ENCODE peak calls at places on chromosomes 16 and 17, in six cellular contexts. Z, K, B, T, O and M are unnamed samples.

GRCh38 chr17:17146791-17147406 is 59.2 kb downstream of the PLD6 start:
- DNase-seq in T (no peak), K (no peak), O (no peak), B (peak; percentile 54), Z (no peak), M (no peak)

GRCh38 chr16:6076631-6077030 is 979.0 kb upstream of the EEF2KMT start:
- DNase-seq in B (no peak), O (no peak), T (no peak), K (no peak), Z (no peak), M (no peak)

GRCh38 chr16:47848481-47849109 is 307.2 kb downstream of the ABCC12 start:
- DNase-seq in T (peak; percentile 55), Z (peak; percentile 75), K (no peak), O (peak; percentile 2), B (no peak), M (no peak)

GRCh38 chr17:59366040-59366757 is 34.7 kb downstream of the YPEL2 start:
- DNase-seq in T (no peak), O (peak; percentile 18), B (no peak), Z (no peak), K (no peak), M (no peak)

GRCh38 chr16:85663891-85664321 is 24.8 kb downstream of the GINS2 start:
- DNase-seq in T (peak; percentile 28), Z (no peak), K (no peak), B (peak; percentile 59), O (no peak), M (no peak)

GRCh38 chr16:86252596-86252995 is 257.7 kb upstream of the FOXF1 start:
- DNase-seq in T (peak; percentile 65), O (peak; percentile 25), B (no peak), K (peak; percentile 49), Z (no peak), M (no peak)

GRCh38 chr17:13337864-13338371 is 263.8 kb downstream of the HS3ST3A1 start:
- DNase-seq in Z (no peak), B (no peak), K (no peak), O (peak; percentile 78), T (peak; percentile 78), M (no peak)

GRCh38 chr17:1647802-1648581 is 1.7 kb downstream of the RILP start:
- DNase-seq in B (no peak), K (no peak), O (peak; percentile 42), Z (no peak), T (no peak), M (no peak)

GRCh38 chr17:80970044-80970761 is 21.4 kb upstream of the CHMP6 start:
- DNase-seq in K (no peak), T (no peak), B (peak; percentile 46), Z (no peak), O (peak; percentile 40), M (no peak)

GRCh38 chr16:77825196-77825595 is 36.8 kb downstream of the VAT1L start:
- DNase-seq in K (no peak), B (no peak), Z (no peak), O (no peak), T (no peak), M (no peak)

GRCh38 chr17:81440511-81441244 is 45.4 kb downstream of the BAHCC1 start:
- DNase-seq in T (no peak), K (no peak), O (no peak), Z (no peak), B (no peak), M (no peak)

GRCh38 chr16:30769379-30770089 is 7.4 kb downstream of the RNF40 start:
- DNase-seq in B (peak; percentile 22), O (no peak), K (no peak), Z (no peak), T (no peak), M (no peak)

GRCh38 chr17:17382901-17383300 is 79.7 kb downstream of the NT5M start:
- DNase-seq in K (no peak), T (no peak), B (no peak), O (no peak), Z (no peak), M (no peak)

GRCh38 chr16:30760577-30761426 is 1.1 kb downstream of the CFAP119 start:
- DNase-seq in K (no peak), O (no peak), Z (no peak), T (no peak), B (peak; percentile 57), M (no peak)

GRCh38 chr16:11582157-11582814 is 4.4 kb downstream of the LITAF start:
- DNase-seq in K (no peak), O (no peak), T (no peak), B (no peak), Z (no peak), M (no peak)

GRCh38 chr16:56852401-56852730 is 12.6 kb upstream of the SLC12A3 start:
- DNase-seq in T (no peak), B (peak; percentile 2), Z (no peak), O (no peak), K (no peak), M (no peak)

DNA sequence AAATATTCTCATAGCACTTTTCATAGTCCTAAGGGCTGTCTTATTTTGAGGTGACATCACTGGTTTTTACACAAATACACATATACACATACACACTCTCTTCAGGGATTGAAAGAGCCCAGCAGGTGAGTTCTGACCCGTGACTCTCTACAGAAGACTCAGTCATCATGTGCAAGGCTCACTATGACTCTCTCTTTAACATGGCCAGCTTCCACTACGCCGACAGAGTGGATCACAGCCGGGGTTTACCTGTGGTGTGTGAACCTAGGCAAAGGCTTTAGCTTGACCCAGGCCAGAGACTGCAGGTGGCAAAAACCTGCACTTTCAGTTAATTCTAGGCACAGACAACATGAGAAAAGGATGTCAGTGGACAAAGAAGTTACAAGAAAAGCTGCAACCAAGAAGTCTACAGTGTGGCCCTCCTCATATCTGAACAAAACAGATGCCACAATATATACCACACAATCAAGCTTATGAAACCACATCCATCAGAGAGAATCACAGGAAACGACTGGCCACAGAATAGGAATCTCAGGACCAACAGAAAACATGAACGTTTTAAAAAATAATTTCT is 56.5 kb downstream of the CYTH1 start:
- DNase-seq in O (no peak), B (no peak), Z (no peak), K (peak; percentile 40), T (no peak), M (no peak)
- H3K4me3 ChIP-seq in O (no peak overlapping the region), B (no peak overlapping the region), Z (no peak overlapping the region), K (no peak overlapping the region), T (no peak overlapping the region), M (no peak overlapping the region)

GRCh38 chr16:71645450-71645849 is 19.5 kb downstream of the MARVELD3 start:
- DNase-seq in T (peak; percentile 38), K (no peak), O (peak; percentile 53), Z (no peak), B (no peak), M (no peak)

GRCh38 chr16:71647391-71647790 is 21.4 kb downstream of the MARVELD3 start:
- DNase-seq in O (no peak), K (no peak), Z (no peak), B (no peak), T (no peak), M (no peak)

GRCh38 chr16:71648162-71648561 is 22.2 kb downstream of the MARVELD3 start:
- DNase-seq in B (no peak), T (no peak), O (no peak), Z (no peak), K (no peak), M (no peak)

DNA sequence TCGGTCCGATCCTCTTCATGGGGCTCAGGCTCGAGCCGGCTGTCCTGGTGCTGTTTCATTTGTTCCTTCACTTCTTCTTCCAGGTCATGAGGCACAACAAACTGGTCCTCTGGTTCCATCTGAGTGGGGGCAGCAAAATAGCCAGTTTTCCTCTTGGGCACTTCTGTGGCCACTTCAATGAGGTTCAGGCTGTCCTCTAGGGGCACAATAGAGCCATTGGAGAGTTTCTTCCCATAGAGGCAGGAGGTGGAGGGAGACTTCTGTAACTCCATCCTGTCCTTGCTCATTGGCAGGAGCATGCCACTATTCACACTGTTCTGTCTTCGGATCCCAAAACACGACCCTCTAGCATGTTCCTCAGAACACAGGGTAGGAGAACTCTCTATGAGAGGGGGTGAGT is 22.9 kb downstream of the MARVELD3 start:
- DNase-seq in O (peak; percentile 11), B (no peak), T (no peak), Z (no peak), K (no peak), M (no peak)
- TF ChIP-seq CTCF in O (peak; percentile 46), B (no peak), T (peak; percentile 20), Z (no peak), K (no peak), M (peak; percentile 44)

GRCh38 chr16:89169778-89170177 is 1.8 kb upstream of the CDH15 start:
- DNase-seq in B (no peak), O (no peak), K (no peak), Z (no peak), T (no peak), M (no peak)

GRCh38 chr16:89164847-89165684 is 6.5 kb upstream of the CDH15 start:
- DNase-seq in K (no peak), B (no peak), T (no peak), O (no peak), Z (no peak), M (no peak)

GRCh38 chr16:89166696-89167424 is 4.7 kb upstream of the CDH15 start:
- DNase-seq in T (no peak), O (no peak), K (no peak), B (no peak), Z (no peak), M (no peak)

GRCh38 chr16:89168381-89169189 is 3.0 kb upstream of the CDH15 start:
- DNase-seq in T (no peak), B (no peak), O (no peak), K (no peak), Z (no peak), M (no peak)

DNA sequence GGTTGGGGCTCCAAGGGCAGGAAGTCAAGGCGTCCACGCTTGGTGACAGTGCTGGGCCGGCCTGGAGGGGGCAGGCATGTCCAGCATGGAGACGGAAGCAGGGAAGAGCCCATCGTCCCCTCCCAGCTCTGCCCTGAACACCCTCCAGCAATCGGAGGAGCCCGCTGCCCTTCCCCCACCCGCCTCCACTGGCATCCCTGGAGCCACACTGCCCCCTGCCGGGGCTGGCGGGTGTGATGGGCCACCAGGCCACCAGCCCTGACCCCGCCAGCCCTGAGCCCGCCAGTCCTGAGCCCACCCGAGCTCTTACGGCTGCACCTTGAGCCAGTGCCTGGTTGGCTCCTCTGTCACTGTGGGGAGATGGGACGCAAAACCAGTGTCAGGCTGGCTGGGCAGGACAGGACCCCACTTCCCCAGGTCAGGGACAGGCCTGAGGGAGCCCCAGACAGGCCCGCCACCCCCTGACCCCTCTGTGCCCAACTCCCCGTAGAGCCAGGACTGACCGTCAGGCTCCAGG is 4.1 kb upstream of the CDH15 start:
- DNase-seq in B (peak; percentile 94), T (peak; percentile 59), Z (no peak), K (peak; percentile 95), O (peak; percentile 81), M (no peak)
- H3K4me3 ChIP-seq in B (no peak overlapping the region), T (no peak overlapping the region), Z (no peak overlapping the region), K (no peak overlapping the region), O (no peak overlapping the region), M (no peak overlapping the region)

DNA sequence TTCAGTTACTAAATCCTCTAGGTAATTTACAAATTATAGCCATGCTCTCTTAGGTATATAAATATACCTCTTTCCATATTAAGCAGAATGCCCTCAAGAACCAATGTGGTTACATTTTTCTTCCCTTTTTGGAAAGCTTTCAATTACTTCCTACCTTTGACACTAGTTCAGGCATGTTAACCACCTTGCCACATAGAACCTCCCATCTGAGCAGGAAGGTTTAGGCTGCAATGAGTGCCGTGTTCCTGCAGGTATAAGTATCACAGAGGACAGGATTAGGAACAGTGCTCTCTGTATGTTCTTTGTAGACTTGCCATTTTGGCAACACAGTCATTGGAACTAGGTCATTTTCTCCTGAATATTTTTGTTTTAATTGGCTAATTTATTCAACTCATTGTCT is 20.1 kb downstream of the KRT25 start:
- DNase-seq in T (no peak), Z (no peak), B (no peak), O (no peak), K (no peak), M (no peak)
- TF ChIP-seq CTCF in T (no peak), Z (no peak), B (no peak), O (no peak), K (no peak), M (no peak)

GRCh38 chr17:6086603-6087400 is 16.6 kb downstream of the WSCD1 start:
- DNase-seq in B (no peak), O (no peak), T (no peak), K (no peak), Z (no peak), M (no peak)
- H3K4me3 ChIP-seq in B (no peak overlapping the region), O (no peak overlapping the region), T (no peak overlapping the region), K (no peak overlapping the region), Z (no peak overlapping the region), M (no peak overlapping the region)